ENCODE peak calls at places on chromosomes 1 and 21, in ten cellular contexts. H, Y, B, Z, F, P, Q, S, N and R are unnamed samples.

GRCh38 chr1:44514673-44515072 is 109.6 kb downstream of the RNF220 start:
- DNase-seq in H (no peak), Y (no peak), B (no peak), Z (no peak), F (no peak), P (no peak), Q (no peak), S (no peak), N (no peak), R (no peak)

GRCh38 chr1:218904401-218904800 is 269.3 kb upstream of the LYPLAL1 start:
- DNase-seq in H (peak; percentile 4), Y (no peak), B (no peak), Z (no peak), F (no peak), P (no peak), Q (no peak), S (no peak), N (no peak), R (no peak)

GRCh38 chr1:183533617-183534174 is 56.6 kb downstream of the NCF2 start:
- DNase-seq in H (no peak), Y (no peak), B (no peak), Z (no peak), F (no peak), P (no peak), Q (no peak), S (no peak), N (no peak), R (no peak)

GRCh38 chr1:2944705-2945104 is 76.6 kb upstream of the ACTRT2 start:
- DNase-seq in H (no peak), Y (no peak), B (no peak), Z (no peak), F (no peak), P (no peak), Q (no peak), S (no peak), N (no peak), R (no peak)

GRCh38 chr1:2135425-2135824 is 59.1 kb downstream of the FAAP20 start:
- DNase-seq in H (no peak), Y (no peak), B (no peak), Z (no peak), F (peak; percentile 90), P (no peak), Q (peak; percentile 47), S (no peak), N (peak; percentile 80), R (peak; percentile 54)

GRCh38 chr21:42202321-42202720 is 16.6 kb upstream of the ABCG1 start:
- DNase-seq in H (no peak), Y (no peak), B (no peak), Z (no peak), F (no peak), P (no peak), Q (no peak), S (no peak), N (no peak), R (no peak)

GRCh38 chr1:84998642-84999280 is 1.8 kb upstream of the MCOLN2 start:
- DNase-seq in H (peak; percentile 13), Y (peak; percentile 62), B (no peak), Z (no peak), F (peak; percentile 47), P (no peak), Q (no peak), S (no peak), N (no peak), R (peak; percentile 41)

GRCh38 chr1:224353975-224354930 is 2.4 kb upstream of the CNIH4 start:
- DNase-seq in H (no peak), Y (no peak), B (no peak), Z (no peak), F (no peak), P (no peak), Q (no peak), S (no peak), N (no peak), R (no peak)

GRCh38 chr1:213690341-213690917 is 297.3 kb upstream of the PROX1 start:
- DNase-seq in H (no peak), Y (no peak), B (no peak), Z (no peak), F (no peak), P (no peak), Q (no peak), S (no peak), N (no peak), R (no peak)

GRCh38 chr1:164784960-164785359 is 226.0 kb downstream of the PBX1 start:
- DNase-seq in H (no peak), Y (no peak), B (no peak), Z (no peak), F (no peak), P (no peak), Q (no peak), S (no peak), N (no peak), R (no peak)